ENCODE peak calls at places on chromosomes 6 and 20, in nine cellular contexts. X is heart right ventricle, W is testis, Q is right cardiac atrium, S is ovary, B is heart left ventricle, E is adrenal gland, F is neural progenitor cell, V is lower lobe of right lung. M is an unnamed sample.

GRCh38 chr6:158825951-158826306 is 6.8 kb upstream of the EZR start:
- DNase-seq in V (no peak), F (no peak), E (peak; percentile 71), S (no peak), X (peak; percentile 45), B (peak; percentile 40), W (peak; percentile 50), Q (peak; percentile 83), M (no peak)

GRCh38 chr6:133769463-133769862 is 119.5 kb upstream of the TCF21 start:
- DNase-seq in Q (no peak), E (no peak), V (no peak), S (no peak), W (no peak), B (no peak), X (no peak), F (no peak), M (no peak)

GRCh38 chr6:5838656-5839396 is 167.9 kb downstream of the NRN1 start:
- DNase-seq in V (no peak), F (no peak), S (no peak), E (no peak), W (no peak), B (no peak), X (no peak), Q (no peak), M (no peak)

GRCh38 chr6:21227486-21227885 is 366.1 kb upstream of the SOX4 start:
- DNase-seq in B (no peak), Q (no peak), V (no peak), E (no peak), X (no peak), S (no peak), F (no peak), W (no peak), M (no peak)

GRCh38 chr6:169587992-169588391 is 113.8 kb downstream of the WDR27 start:
- DNase-seq in E (no peak), B (no peak), Q (no peak), S (no peak), X (no peak), W (no peak), V (no peak), F (no peak), M (no peak)

GRCh38 chr6:138307352-138307751 is 70.4 kb upstream of the SMIM28 start:
- DNase-seq in X (no peak), Q (peak; percentile 69), F (no peak), E (no peak), B (no peak), W (no peak), S (no peak), V (no peak), M (no peak)

GRCh38 chr20:12638633-12639360 is 370.0 kb upstream of the SPTLC3 start:
- DNase-seq in S (no peak), Q (no peak), V (no peak), E (peak; percentile 70), W (no peak), X (no peak), F (peak; percentile 45), B (no peak), M (no peak)

GRCh38 chr6:128979061-128979460 is 96.1 kb downstream of the LAMA2 start:
- DNase-seq in S (no peak), B (no peak), V (no peak), F (no peak), Q (no peak), E (no peak), W (no peak), X (no peak), M (no peak)

GRCh38 chr6:161442381-161442858 is 168.6 kb upstream of the AGPAT4 start:
- DNase-seq in X (no peak), V (no peak), S (no peak), B (no peak), F (no peak), Q (no peak), W (no peak), E (no peak), M (no peak)

GRCh38 chr6:16503919-16504554 is 257.2 kb downstream of the ATXN1 start:
- DNase-seq in Q (no peak), W (no peak), F (no peak), X (no peak), B (no peak), E (no peak), V (no peak), S (no peak), M (no peak)

GRCh38 chr6:170044836-170045562 is 245.9 kb downstream of the DLL1 start:
- DNase-seq in F (no peak), W (no peak), S (no peak), Q (no peak), V (peak; percentile 34), E (no peak), X (no peak), B (no peak), M (no peak)

GRCh38 chr20:64188682-64189529 is 24.7 kb downstream of the MYT1 start:
- DNase-seq in S (no peak), E (peak; percentile 88), W (peak; percentile 75), V (no peak), B (no peak), Q (no peak), X (no peak), F (peak; percentile 74), M (peak; percentile 64)

GRCh38 chr6:42963855-42964605 is 3.5 kb downstream of the GNMT start:
- DNase-seq in F (peak; percentile 84), S (no peak), E (no peak), B (no peak), W (no peak), Q (peak; percentile 29), V (no peak), X (no peak), M (peak; percentile 82)

GRCh38 chr6:83057705-83058321 is 7.8 kb downstream of the UBE3D start:
- DNase-seq in E (peak; percentile 75), Q (no peak), F (peak; percentile 70), W (peak; percentile 63), V (no peak), S (no peak), B (peak; percentile 19), X (no peak), M (no peak)

GRCh38 chr6:158715330-158716311 is 65.8 kb downstream of the SYTL3 start:
- DNase-seq in E (no peak), S (no peak), X (no peak), W (no peak), F (no peak), Q (peak; percentile 70), B (no peak), V (peak; percentile 73), M (no peak)

GRCh38 chr6:83536034-83536646 is 23.8 kb downstream of the PRSS35 start:
- DNase-seq in F (peak; percentile 72), V (no peak), S (peak; percentile 68), X (no peak), E (peak; percentile 81), W (peak; percentile 88), Q (peak; percentile 53), B (no peak), M (no peak)

GRCh38 chr20:23148721-23149570 is 62.8 kb upstream of the CD93 start:
- DNase-seq in V (no peak), W (no peak), F (no peak), Q (peak; percentile 20), E (peak; percentile 45), S (no peak), X (no peak), B (peak; percentile 6), M (no peak)

GRCh38 chr20:23149623-23150279 is 63.6 kb upstream of the CD93 start:
- DNase-seq in S (no peak), B (peak; percentile 4), F (no peak), Q (no peak), X (no peak), W (no peak), V (no peak), E (peak; percentile 39), M (no peak)

GRCh38 chr20:23147647-23147963 is 61.5 kb upstream of the CD93 start:
- DNase-seq in B (no peak), V (no peak), F (no peak), S (no peak), X (no peak), W (no peak), E (no peak), Q (no peak), M (no peak)

GRCh38 chr20:23146857-23147256 is 60.7 kb upstream of the CD93 start:
- DNase-seq in X (no peak), W (no peak), E (peak; percentile 25), S (no peak), F (no peak), B (peak; percentile 8), Q (no peak), V (no peak), M (no peak)

GRCh38 chr20:23147964-23148720 is 62.0 kb upstream of the CD93 start:
- DNase-seq in S (no peak), X (no peak), Q (peak; percentile 74), B (peak; percentile 42), W (no peak), V (peak; percentile 80), E (peak; percentile 84), F (no peak), M (no peak)
- H3K27ac ChIP-seq in S (no peak overlapping the region), X (peak overlapping the region; percentile 36), Q (peak overlapping the region; percentile 40), B (peak overlapping the region; percentile 79), W (peak overlapping the region; percentile 5), V (peak overlapping the region; percentile 82), E (peak overlapping the region; percentile 84), F (no peak overlapping the region), M (no peak overlapping the region)

GRCh38 chr6:33788694-33789549 is at the start of gene LEMD2:
- DNase-seq in F (peak; percentile 91), W (peak; percentile 93), B (peak; percentile 95), V (peak; percentile 94), Q (peak; percentile 98), S (peak; percentile 96), E (peak; percentile 97), X (peak; percentile 96), M (peak; percentile 83)
- H3K4me1 ChIP-seq in F (peaks cover 37% of the 10 kb centered on the region), W (peaks cover 16% of the 10 kb centered on the region), B (peaks cover 26% of the 10 kb centered on the region), V (peaks cover 45% of the 10 kb centered on the region), Q (peaks cover 4% of the 10 kb centered on the region), S (peaks cover 22% of the 10 kb centered on the region), E (peaks cover 20% of the 10 kb centered on the region), X (peaks cover 42% of the 10 kb centered on the region), M (peaks cover 12% of the 10 kb centered on the region)

DNA sequence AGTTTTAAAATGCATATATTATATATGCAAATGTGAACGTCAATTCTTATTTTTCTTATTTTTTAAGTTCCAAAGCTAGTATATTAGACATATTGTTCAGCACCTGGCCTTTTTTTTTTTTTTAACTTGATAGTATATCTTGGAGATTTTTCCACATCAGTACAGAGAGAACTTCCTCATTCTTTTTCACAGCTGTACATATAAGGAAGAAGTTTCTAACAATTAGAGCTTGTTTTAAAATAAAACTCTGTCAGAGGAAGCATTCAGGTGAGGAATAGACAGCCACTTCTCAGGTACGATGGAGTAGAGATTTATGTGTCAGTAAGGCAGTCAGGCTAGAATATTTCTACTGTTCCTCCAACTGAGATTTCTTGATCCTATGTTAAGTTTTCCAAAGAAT is 233.1 kb upstream of the SUPT3H start:
- DNase-seq in V (no peak), E (no peak), S (no peak), Q (no peak), W (no peak), F (no peak), B (no peak), X (no peak), M (no peak)
- H3K27ac ChIP-seq in V (no peak overlapping the region), E (no peak overlapping the region), S (no peak overlapping the region), Q (no peak overlapping the region), W (no peak overlapping the region), F (no peak overlapping the region), B (no peak overlapping the region), X (no peak overlapping the region), M (no peak overlapping the region)

DNA sequence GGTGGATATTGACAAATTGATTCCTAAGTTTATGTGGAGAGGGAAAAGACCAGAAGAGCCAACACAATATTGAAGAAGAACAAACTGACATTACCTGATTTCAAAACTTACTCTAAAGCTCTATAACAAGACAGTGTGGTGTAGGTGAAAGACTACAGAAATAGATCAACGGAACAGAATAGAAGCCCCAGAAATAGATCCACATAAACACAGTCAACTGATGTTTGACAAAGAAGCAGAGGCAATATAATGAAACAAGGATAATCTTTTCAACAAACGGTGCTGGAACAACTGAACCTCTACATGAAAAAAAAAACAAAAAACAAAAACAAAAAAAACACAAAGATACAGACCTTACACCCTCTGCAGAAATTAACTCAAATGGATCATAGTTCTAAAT is 50.2 kb downstream of the MAP3K5 start:
- DNase-seq in W (no peak), S (no peak), B (no peak), Q (no peak), E (no peak), F (no peak), V (no peak), X (no peak), M (no peak)
- H3K4me1 ChIP-seq in W (peaks cover 17% of the 10 kb centered on the region), S (peaks cover 24% of the 10 kb centered on the region), B (peaks cover 17% of the 10 kb centered on the region), Q (peaks cover 14% of the 10 kb centered on the region), E (peaks cover 31% of the 10 kb centered on the region), F (peaks cover 5% of the 10 kb centered on the region), V (peaks cover 21% of the 10 kb centered on the region), X (peaks cover 39% of the 10 kb centered on the region), M (no peaks in the 10 kb centered on the region)

M was measured in iPS DF 6.9.